ENCODE peak calls at places on chromosome 1, in six cellular contexts. U, K, Z, T, A and Y are unnamed samples.

GRCh38 chr1:53115403-53116306 is 26.8 kb downstream of the SLC1A7 start:
- DNase-seq in U (peak), K (no peak), Z (no peak), T (peak), A (no peak), Y (peak)

GRCh38 chr1:41498809-41499208 is 14.3 kb upstream of the EDN2 start:
- DNase-seq in U (peak), K (no peak), Z (no peak), T (no peak), A (no peak), Y (no peak)

GRCh38 chr1:1599030-1599916 is 662 bp downstream of the FNDC10 start:
- DNase-seq in U (peak), K (peak), Z (no peak), T (peak), A (no peak), Y (peak)

GRCh38 chr1:177334276-177334675 is 163.5 kb downstream of the BRINP2 start:
- DNase-seq in U (no peak), K (no peak), Z (no peak), T (no peak), A (no peak), Y (no peak)

GRCh38 chr1:229364216-229365065 is 21.6 kb upstream of the CCSAP start:
- DNase-seq in U (no peak), K (no peak), Z (no peak), T (no peak), A (no peak), Y (no peak)

GRCh38 chr1:19330449-19331135 is 18.5 kb downstream of the SLC66A1 start:
- DNase-seq in U (no peak), K (no peak), Z (no peak), T (no peak), A (no peak), Y (no peak)

GRCh38 chr1:15430787-15431570 is 7.3 kb upstream of the CTRC start:
- DNase-seq in U (peak), K (peak), Z (peak), T (peak), A (peak), Y (peak)

GRCh38 chr1:93345633-93346471 is at the start of gene DR1:
- DNase-seq in U (peak), K (peak), Z (peak), T (peak), A (peak), Y (peak)

GRCh38 chr1:64553285-64553684 is 83.4 kb downstream of the CACHD1 start:
- DNase-seq in U (no peak), K (no peak), Z (no peak), T (no peak), A (no peak), Y (no peak)
- TF ChIP-seq CTCF in U (no peak), K (no peak), Z (no peak), T (no peak), A (no peak), Y (no peak)

GRCh38 chr1:233240367-233240766 is 55.2 kb downstream of the PCNX2 start:
- DNase-seq in U (peak), K (no peak), Z (no peak), T (no peak), A (no peak), Y (no peak)

GRCh38 chr1:233238884-233239432 is 56.6 kb downstream of the PCNX2 start:
- DNase-seq in U (peak), K (no peak), Z (no peak), T (no peak), A (no peak), Y (no peak)

GRCh38 chr1:233242827-233243483 is 52.6 kb downstream of the PCNX2 start:
- DNase-seq in U (no peak), K (no peak), Z (no peak), T (no peak), A (no peak), Y (no peak)

GRCh38 chr1:233241782-233242181 is 53.7 kb downstream of the PCNX2 start:
- DNase-seq in U (no peak), K (no peak), Z (no peak), T (no peak), A (no peak), Y (no peak)

GRCh38 chr1:233240839-233241682 is 54.5 kb downstream of the PCNX2 start:
- DNase-seq in U (peak), K (peak), Z (peak), T (peak), A (no peak), Y (peak)
- TF ChIP-seq CTCF in U (peak), K (peak), Z (peak), T (peak), A (no peak), Y (peak)

GRCh38 chr1:48869116-48869893 is 92.6 kb upstream of the BEND5 start:
- DNase-seq in U (no peak), K (no peak), Z (no peak), T (no peak), A (no peak), Y (no peak)
- TF ChIP-seq CTCF in U (no peak), K (no peak), Z (no peak), T (peak), A (no peak), Y (no peak)

DNA sequence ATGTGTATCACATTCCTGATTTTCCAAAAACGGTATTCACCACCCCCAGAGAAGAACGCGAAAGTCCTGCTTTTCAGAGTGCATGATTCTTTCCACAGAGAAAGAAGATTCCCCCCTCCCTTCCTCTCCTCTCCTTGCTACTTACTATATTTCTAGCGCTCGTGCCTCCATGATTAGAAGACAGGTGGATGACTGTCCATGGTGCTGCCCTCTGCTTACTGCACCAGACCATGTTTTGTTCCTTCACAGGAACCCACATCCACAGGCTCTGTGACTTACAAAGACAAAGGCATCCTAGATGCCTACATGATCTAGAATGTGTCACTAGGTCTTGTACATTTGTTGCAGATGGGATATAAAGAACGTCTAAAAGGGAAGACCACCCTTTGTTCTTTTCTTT is 49.1 kb upstream of the ZNF648 start:
- DNase-seq in U (no peak), K (no peak), Z (no peak), T (no peak), A (no peak), Y (no peak)
- TF ChIP-seq CTCF in U (no peak), K (no peak), Z (no peak), T (peak), A (no peak), Y (no peak)